ENCODE peak calls at places on chromosome 9, in four cellular contexts. One of them, this sample, is unnamed.

GRCh38 chr9:133591985-133592384 is 17.2 kb downstream of the FAM163B start:
- DNase-seq in activated CD4-positive, alpha-beta T cell treated with anti-CD3 and anti-CD28 coated beads, Interleukin-2, amount 50 U/mL, for 4 hours: no peak
- DNase-seq in left lung: no peak
- DNase-seq in right lobe of liver: no peak
- DNase-seq in this sample: no peak

GRCh38 chr9:18142964-18143363 is 331.0 kb upstream of the ADAMTSL1 start:
- DNase-seq in activated CD4-positive, alpha-beta T cell treated with anti-CD3 and anti-CD28 coated beads, Interleukin-2, amount 50 U/mL, for 4 hours: no peak
- DNase-seq in left lung: no peak
- DNase-seq in right lobe of liver: no peak
- DNase-seq in this sample: no peak

GRCh38 chr9:80699551-80699998 is 989.8 kb downstream of the TLE1 start:
- DNase-seq in activated CD4-positive, alpha-beta T cell treated with anti-CD3 and anti-CD28 coated beads, Interleukin-2, amount 50 U/mL, for 4 hours: no peak
- DNase-seq in left lung: no peak
- DNase-seq in right lobe of liver: no peak
- DNase-seq in this sample: no peak

GRCh38 chr9:13023498-13023897 is 248.7 kb downstream of the LURAP1L start:
- DNase-seq in activated CD4-positive, alpha-beta T cell treated with anti-CD3 and anti-CD28 coated beads, Interleukin-2, amount 50 U/mL, for 4 hours: no peak
- DNase-seq in left lung: no peak
- DNase-seq in right lobe of liver: no peak
- DNase-seq in this sample: no peak

GRCh38 chr9:120868339-120868675 is 8.7 kb downstream of the PHF19 start:
- DNase-seq in activated CD4-positive, alpha-beta T cell treated with anti-CD3 and anti-CD28 coated beads, Interleukin-2, amount 50 U/mL, for 4 hours: no peak
- DNase-seq in left lung: no peak
- DNase-seq in right lobe of liver: no peak
- DNase-seq in this sample: no peak

GRCh38 chr9:76687861-76688374 is 76.3 kb upstream of the PCA3 start:
- DNase-seq in activated CD4-positive, alpha-beta T cell treated with anti-CD3 and anti-CD28 coated beads, Interleukin-2, amount 50 U/mL, for 4 hours: no peak
- DNase-seq in left lung: no peak
- DNase-seq in right lobe of liver: no peak
- DNase-seq in this sample: peak

GRCh38 chr9:124743686-124744348 is 27.3 kb downstream of the NR6A1 start:
- DNase-seq in activated CD4-positive, alpha-beta T cell treated with anti-CD3 and anti-CD28 coated beads, Interleukin-2, amount 50 U/mL, for 4 hours: no peak
- DNase-seq in left lung: no peak
- DNase-seq in right lobe of liver: no peak
- DNase-seq in this sample: no peak

GRCh38 chr9:135088979-135089847 is 1.7 kb downstream of the OLFM1 start:
- DNase-seq in activated CD4-positive, alpha-beta T cell treated with anti-CD3 and anti-CD28 coated beads, Interleukin-2, amount 50 U/mL, for 4 hours: no peak
- DNase-seq in left lung: no peak
- DNase-seq in right lobe of liver: no peak
- DNase-seq in this sample: no peak

GRCh38 chr9:90860826-90861225 is 59.2 kb downstream of the SYK start:
- DNase-seq in activated CD4-positive, alpha-beta T cell treated with anti-CD3 and anti-CD28 coated beads, Interleukin-2, amount 50 U/mL, for 4 hours: no peak
- DNase-seq in left lung: peak
- DNase-seq in right lobe of liver: no peak
- DNase-seq in this sample: no peak

GRCh38 chr9:99966720-99967119 is 60.3 kb downstream of the STX17 start:
- DNase-seq in activated CD4-positive, alpha-beta T cell treated with anti-CD3 and anti-CD28 coated beads, Interleukin-2, amount 50 U/mL, for 4 hours: no peak
- DNase-seq in left lung: no peak
- DNase-seq in right lobe of liver: no peak
- DNase-seq in this sample: no peak

GRCh38 chr9:36632892-36633291 is 60.2 kb downstream of the MELK start:
- DNase-seq in activated CD4-positive, alpha-beta T cell treated with anti-CD3 and anti-CD28 coated beads, Interleukin-2, amount 50 U/mL, for 4 hours: no peak
- DNase-seq in left lung: no peak
- DNase-seq in right lobe of liver: no peak
- DNase-seq in this sample: no peak

GRCh38 chr9:123415593-123415930 is 59.6 kb downstream of the CRB2 start:
- DNase-seq in activated CD4-positive, alpha-beta T cell treated with anti-CD3 and anti-CD28 coated beads, Interleukin-2, amount 50 U/mL, for 4 hours: no peak
- DNase-seq in left lung: peak
- DNase-seq in right lobe of liver: peak
- DNase-seq in this sample: no peak

GRCh38 chr9:95103385-95104087 is 214.0 kb downstream of the FANCC start:
- DNase-seq in activated CD4-positive, alpha-beta T cell treated with anti-CD3 and anti-CD28 coated beads, Interleukin-2, amount 50 U/mL, for 4 hours: no peak
- DNase-seq in left lung: no peak
- DNase-seq in right lobe of liver: no peak
- DNase-seq in this sample: no peak